ENCODE peak calls at places on chromosomes 16 and 17, in ten cellular contexts. One of them, this sample, is unnamed.

GRCh38 chr16:30972872-30973271 is 12.1 kb upstream of the HSD3B7 start:
- DNase-seq in adrenal gland: no peak
- DNase-seq in AG04450: no peak
- DNase-seq in SK-N-SH: no peak
- DNase-seq in Calu3: no peak
- DNase-seq in omental fat pad: no peak
- DNase-seq in fibroblast of lung: peak
- DNase-seq in foreskin fibroblast: no peak
- DNase-seq in GM12865: no peak
- DNase-seq in ascending aorta: no peak
- DNase-seq in this sample: no peak

GRCh38 chr16:5490499-5490898 is 392.9 kb upstream of the EEF2KMT start:
- DNase-seq in adrenal gland: no peak
- DNase-seq in AG04450: no peak
- DNase-seq in SK-N-SH: peak
- DNase-seq in Calu3: peak
- DNase-seq in omental fat pad: no peak
- DNase-seq in fibroblast of lung: peak
- DNase-seq in foreskin fibroblast: peak
- DNase-seq in GM12865: peak
- DNase-seq in ascending aorta: no peak
- DNase-seq in this sample: peak

GRCh38 chr17:80855968-80856862 is 135.4 kb upstream of the CHMP6 start:
- DNase-seq in adrenal gland: peak
- DNase-seq in AG04450: peak
- DNase-seq in SK-N-SH: no peak
- DNase-seq in Calu3: peak
- DNase-seq in omental fat pad: peak
- DNase-seq in fibroblast of lung: peak
- DNase-seq in foreskin fibroblast: peak
- DNase-seq in GM12865: peak
- DNase-seq in ascending aorta: peak
- DNase-seq in this sample: peak

GRCh38 chr17:47663997-47664941 is 14.6 kb downstream of the KPNB1 start:
- DNase-seq in adrenal gland: peak
- DNase-seq in AG04450: no peak
- DNase-seq in SK-N-SH: peak
- DNase-seq in Calu3: peak
- DNase-seq in omental fat pad: no peak
- DNase-seq in fibroblast of lung: peak
- DNase-seq in foreskin fibroblast: peak
- DNase-seq in GM12865: peak
- DNase-seq in ascending aorta: peak
- DNase-seq in this sample: no peak

GRCh38 chr16:2040450-2041105 is 7.1 kb downstream of the NTHL1 start:
- DNase-seq in adrenal gland: no peak
- DNase-seq in AG04450: no peak
- DNase-seq in SK-N-SH: peak
- DNase-seq in Calu3: no peak
- DNase-seq in omental fat pad: no peak
- DNase-seq in fibroblast of lung: no peak
- DNase-seq in foreskin fibroblast: peak
- DNase-seq in GM12865: no peak
- DNase-seq in ascending aorta: no peak
- DNase-seq in this sample: no peak

GRCh38 chr16:67248401-67249177 is at the start of gene SLC9A5:
- DNase-seq in adrenal gland: peak
- DNase-seq in AG04450: no peak
- DNase-seq in SK-N-SH: peak
- DNase-seq in Calu3: peak
- DNase-seq in omental fat pad: no peak
- DNase-seq in fibroblast of lung: peak
- DNase-seq in foreskin fibroblast: peak
- DNase-seq in GM12865: peak
- DNase-seq in ascending aorta: no peak
- DNase-seq in this sample: peak

GRCh38 chr17:47878203-47879027 is 17.6 kb upstream of the SP2 start:
- DNase-seq in adrenal gland: no peak
- DNase-seq in AG04450: no peak
- DNase-seq in SK-N-SH: no peak
- DNase-seq in Calu3: no peak
- DNase-seq in omental fat pad: no peak
- DNase-seq in fibroblast of lung: peak
- DNase-seq in foreskin fibroblast: peak
- DNase-seq in GM12865: no peak
- DNase-seq in ascending aorta: no peak
- DNase-seq in this sample: no peak

GRCh38 chr17:20206591-20206990 is 197.4 kb downstream of the SPECC1 start:
- DNase-seq in adrenal gland: peak
- DNase-seq in AG04450: peak
- DNase-seq in SK-N-SH: no peak
- DNase-seq in Calu3: no peak
- DNase-seq in omental fat pad: no peak
- DNase-seq in fibroblast of lung: peak
- DNase-seq in foreskin fibroblast: peak
- DNase-seq in GM12865: no peak
- DNase-seq in ascending aorta: no peak
- DNase-seq in this sample: no peak

GRCh38 chr16:24508614-24509013 is 30.8 kb upstream of the RBBP6 start:
- DNase-seq in adrenal gland: peak
- DNase-seq in AG04450: peak
- DNase-seq in SK-N-SH: no peak
- DNase-seq in Calu3: no peak
- DNase-seq in omental fat pad: no peak
- DNase-seq in fibroblast of lung: peak
- DNase-seq in foreskin fibroblast: peak
- DNase-seq in GM12865: no peak
- DNase-seq in ascending aorta: peak
- DNase-seq in this sample: peak

GRCh38 chr16:2026461-2027023 is at the start of gene NHERF2:
- DNase-seq in adrenal gland: no peak
- DNase-seq in AG04450: no peak
- DNase-seq in SK-N-SH: peak
- DNase-seq in Calu3: no peak
- DNase-seq in omental fat pad: no peak
- DNase-seq in fibroblast of lung: no peak
- DNase-seq in foreskin fibroblast: peak
- DNase-seq in GM12865: no peak
- DNase-seq in ascending aorta: no peak
- DNase-seq in this sample: peak

DNA sequence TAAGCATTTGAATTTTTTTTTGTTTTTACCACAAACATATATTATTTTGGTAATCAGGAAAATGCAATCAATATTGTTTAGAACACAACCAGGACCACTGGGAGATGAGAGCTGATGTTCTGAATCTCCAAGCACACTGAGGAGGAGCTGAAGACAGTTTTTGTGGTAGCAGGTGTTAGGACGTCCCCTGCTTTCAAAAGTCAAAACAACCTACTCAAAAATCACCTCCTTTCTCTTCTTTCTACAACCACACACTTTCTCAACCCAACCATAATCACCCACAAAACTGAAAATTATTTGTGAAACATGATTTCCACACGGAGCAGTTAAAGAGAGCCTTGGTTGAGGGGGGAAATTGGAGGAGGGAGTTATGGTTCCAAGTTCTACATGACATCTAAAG is 26.7 kb upstream of the CFAP20 start:
- DNase-seq in adrenal gland: no peak
- DNase-seq in AG04450: no peak
- DNase-seq in SK-N-SH: no peak
- DNase-seq in Calu3: no peak
- DNase-seq in omental fat pad: no peak
- DNase-seq in fibroblast of lung: no peak
- DNase-seq in foreskin fibroblast: no peak
- DNase-seq in GM12865: no peak
- DNase-seq in ascending aorta: no peak
- DNase-seq in this sample: no peak
- TF ChIP-seq CTCF in adrenal gland: no peak
- TF ChIP-seq CTCF in AG04450: no peak
- TF ChIP-seq CTCF in SK-N-SH: no peak
- TF ChIP-seq CTCF in Calu3: no peak
- TF ChIP-seq CTCF in omental fat pad: no peak
- TF ChIP-seq CTCF in fibroblast of lung: no peak
- TF ChIP-seq CTCF in foreskin fibroblast: no peak
- TF ChIP-seq CTCF in GM12865: no peak
- TF ChIP-seq CTCF in ascending aorta: no peak
- TF ChIP-seq CTCF in this sample: no peak

GRCh38 chr17:78356163-78356713 is 3.6 kb downstream of the SOCS3 start:
- DNase-seq in adrenal gland: peak
- DNase-seq in AG04450: peak
- DNase-seq in SK-N-SH: no peak
- DNase-seq in Calu3: peak
- DNase-seq in omental fat pad: peak
- DNase-seq in fibroblast of lung: peak
- DNase-seq in foreskin fibroblast: peak
- DNase-seq in GM12865: peak
- DNase-seq in ascending aorta: peak
- DNase-seq in this sample: peak
- TF ChIP-seq CTCF in adrenal gland: no peak
- TF ChIP-seq CTCF in AG04450: no peak
- TF ChIP-seq CTCF in SK-N-SH: no peak
- TF ChIP-seq CTCF in Calu3: no peak
- TF ChIP-seq CTCF in omental fat pad: no peak
- TF ChIP-seq CTCF in fibroblast of lung: no peak
- TF ChIP-seq CTCF in foreskin fibroblast: no peak
- TF ChIP-seq CTCF in GM12865: no peak
- TF ChIP-seq CTCF in ascending aorta: no peak
- TF ChIP-seq CTCF in this sample: no peak

GRCh38 chr17:65027305-65027704 is 29.2 kb downstream of the GNA13 start:
- DNase-seq in adrenal gland: no peak
- DNase-seq in AG04450: no peak
- DNase-seq in SK-N-SH: peak
- DNase-seq in Calu3: peak
- DNase-seq in omental fat pad: no peak
- DNase-seq in fibroblast of lung: peak
- DNase-seq in foreskin fibroblast: peak
- DNase-seq in GM12865: peak
- DNase-seq in ascending aorta: no peak
- DNase-seq in this sample: no peak
- TF ChIP-seq CTCF in adrenal gland: peak
- TF ChIP-seq CTCF in AG04450: peak
- TF ChIP-seq CTCF in SK-N-SH: peak
- TF ChIP-seq CTCF in Calu3: no peak
- TF ChIP-seq CTCF in omental fat pad: no peak
- TF ChIP-seq CTCF in fibroblast of lung: peak
- TF ChIP-seq CTCF in foreskin fibroblast: peak
- TF ChIP-seq CTCF in GM12865: peak
- TF ChIP-seq CTCF in ascending aorta: no peak
- TF ChIP-seq CTCF in this sample: no peak

DNA sequence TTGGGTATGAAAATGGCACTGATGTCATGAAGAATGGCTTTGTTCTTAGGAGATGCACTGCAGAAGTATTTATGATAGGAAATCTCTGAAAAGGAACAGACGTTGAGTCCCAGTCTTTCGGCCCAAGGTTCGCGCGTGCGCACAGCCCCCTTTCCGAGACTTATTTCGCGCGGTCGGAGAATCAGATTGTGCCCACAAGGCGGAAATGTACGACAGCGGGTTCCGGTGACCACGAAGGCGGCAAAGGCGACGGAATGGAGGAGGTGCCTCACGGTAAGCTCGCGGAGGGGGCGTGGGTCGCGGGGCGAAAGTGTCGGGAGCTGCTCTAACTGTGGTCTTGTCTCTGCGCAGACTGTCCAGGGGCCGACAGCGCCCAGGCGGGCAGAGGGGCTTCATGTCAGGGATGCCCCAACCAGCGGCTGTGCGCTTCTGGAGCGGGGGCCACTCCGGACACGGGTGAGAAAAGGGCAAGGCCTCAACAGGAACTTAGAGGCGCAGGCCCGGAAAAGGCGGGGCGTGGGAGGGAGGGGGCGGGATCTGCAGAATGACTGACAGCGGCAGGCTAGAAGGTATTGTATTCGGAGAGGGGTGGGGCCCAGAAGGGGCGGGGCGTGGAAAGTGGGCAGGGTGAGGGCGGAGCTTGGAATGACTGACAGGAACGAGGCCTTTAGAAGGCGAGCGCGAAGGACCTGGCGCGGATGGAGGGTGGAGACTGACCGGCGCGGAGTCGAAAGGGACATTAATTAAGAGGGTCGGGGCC is at the start of gene NUBP1:
- DNase-seq in adrenal gland: peak
- DNase-seq in AG04450: peak
- DNase-seq in SK-N-SH: peak
- DNase-seq in Calu3: peak
- DNase-seq in omental fat pad: peak
- DNase-seq in fibroblast of lung: peak
- DNase-seq in foreskin fibroblast: peak
- DNase-seq in GM12865: peak
- DNase-seq in ascending aorta: peak
- DNase-seq in this sample: peak
- TF ChIP-seq CTCF in adrenal gland: no peak
- TF ChIP-seq CTCF in AG04450: no peak
- TF ChIP-seq CTCF in SK-N-SH: no peak
- TF ChIP-seq CTCF in Calu3: no peak
- TF ChIP-seq CTCF in omental fat pad: no peak
- TF ChIP-seq CTCF in fibroblast of lung: no peak
- TF ChIP-seq CTCF in foreskin fibroblast: no peak
- TF ChIP-seq CTCF in GM12865: no peak
- TF ChIP-seq CTCF in ascending aorta: no peak
- TF ChIP-seq CTCF in this sample: no peak

DNA sequence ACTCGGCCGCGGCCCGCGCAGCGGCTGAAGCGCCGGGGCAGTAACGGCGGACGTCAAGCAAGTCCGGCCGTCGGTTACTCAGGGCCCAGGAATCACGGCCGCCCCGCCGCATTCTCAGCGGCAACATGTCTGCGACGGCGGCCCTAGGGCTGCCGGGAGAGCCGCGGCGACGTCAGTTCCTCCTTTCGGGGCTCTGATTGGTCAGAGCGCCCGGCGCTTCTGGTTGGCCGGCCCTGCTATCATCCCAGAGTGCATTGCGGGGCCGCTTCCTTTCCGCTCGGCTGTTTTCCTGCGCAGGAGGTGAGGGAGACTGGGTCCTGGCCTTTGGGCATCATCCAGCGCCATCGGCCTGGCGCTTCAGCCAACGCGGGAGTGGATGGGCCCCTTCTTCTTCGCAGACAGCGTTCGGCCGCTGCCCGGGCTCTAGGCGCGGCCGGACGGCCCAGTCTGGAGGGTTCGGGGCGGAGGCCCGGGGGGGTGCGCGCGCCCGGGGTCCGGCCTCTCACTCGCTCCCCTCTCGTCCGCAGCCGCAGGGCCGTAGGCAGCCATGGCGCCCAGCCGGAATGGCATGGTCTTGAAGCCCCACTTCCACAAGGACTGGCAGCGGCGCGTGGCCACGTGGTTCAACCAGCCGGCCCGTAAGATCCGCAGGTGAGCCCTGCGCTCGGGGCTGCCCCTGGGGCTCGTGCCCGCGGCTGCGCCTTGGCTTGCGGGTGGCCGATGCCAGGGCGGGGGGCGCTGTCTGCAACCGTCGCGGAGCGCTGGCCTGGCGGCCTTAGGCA is at the start of gene RPL13:
- DNase-seq in adrenal gland: peak
- DNase-seq in AG04450: peak
- DNase-seq in SK-N-SH: peak
- DNase-seq in Calu3: peak
- DNase-seq in omental fat pad: peak
- DNase-seq in fibroblast of lung: peak
- DNase-seq in foreskin fibroblast: peak
- DNase-seq in GM12865: peak
- DNase-seq in ascending aorta: peak
- DNase-seq in this sample: peak
- TF ChIP-seq CTCF in adrenal gland: no peak
- TF ChIP-seq CTCF in AG04450: no peak
- TF ChIP-seq CTCF in SK-N-SH: no peak
- TF ChIP-seq CTCF in Calu3: no peak
- TF ChIP-seq CTCF in omental fat pad: no peak
- TF ChIP-seq CTCF in fibroblast of lung: no peak
- TF ChIP-seq CTCF in foreskin fibroblast: no peak
- TF ChIP-seq CTCF in GM12865: no peak
- TF ChIP-seq CTCF in ascending aorta: no peak
- TF ChIP-seq CTCF in this sample: peak

This sample was measured in psoas muscle.